ENCODE peak calls at places on chromosomes 5 and 9, in four cellular contexts. One of them, this sample, is unnamed.

GRCh38 chr9:133584559-133585476 is 24.4 kb downstream of the FAM163B start:
- DNase-seq in K562: no peak
- DNase-seq in breast epithelium: no peak
- DNase-seq in stomach: no peak
- DNase-seq in this sample: no peak

GRCh38 chr9:74497750-74498615 is 848 bp downstream of the RORB start:
- DNase-seq in K562: no peak
- DNase-seq in breast epithelium: no peak
- DNase-seq in stomach: no peak
- DNase-seq in this sample: no peak

GRCh38 chr5:2894347-2895135 is 143.1 kb upstream of the IRX2 start:
- DNase-seq in K562: no peak
- DNase-seq in breast epithelium: no peak
- DNase-seq in stomach: no peak
- DNase-seq in this sample: no peak

GRCh38 chr5:177091232-177091631 is 4.5 kb downstream of the FGFR4 start:
- DNase-seq in K562: no peak
- DNase-seq in breast epithelium: no peak
- DNase-seq in stomach: no peak
- DNase-seq in this sample: no peak

GRCh38 chr5:10691826-10692785 is 68.9 kb downstream of the DAP start:
- DNase-seq in K562: no peak
- DNase-seq in breast epithelium: no peak
- DNase-seq in stomach: no peak
- DNase-seq in this sample: no peak

GRCh38 chr5:140145818-140146522 is 20.2 kb downstream of the IGIP start:
- DNase-seq in K562: peak
- DNase-seq in breast epithelium: peak
- DNase-seq in stomach: peak
- DNase-seq in this sample: no peak

GRCh38 chr5:123367739-123368138 is 55.5 kb downstream of the CEP120 start:
- DNase-seq in K562: no peak
- DNase-seq in breast epithelium: no peak
- DNase-seq in stomach: no peak
- DNase-seq in this sample: no peak

GRCh38 chr5:135246923-135247795 is 151.9 kb downstream of the MACROH2A1 start:
- DNase-seq in K562: peak
- DNase-seq in breast epithelium: no peak
- DNase-seq in stomach: peak
- DNase-seq in this sample: peak

GRCh38 chr5:115415143-115415491 is 118.7 kb upstream of the CCDC112 start:
- DNase-seq in K562: no peak
- DNase-seq in breast epithelium: no peak
- DNase-seq in stomach: peak
- DNase-seq in this sample: peak

GRCh38 chr9:20620658-20621552 is 1.4 kb downstream of the MLLT3 start:
- DNase-seq in K562: no peak
- DNase-seq in breast epithelium: peak
- DNase-seq in stomach: peak
- DNase-seq in this sample: no peak

GRCh38 chr5:68817696-68818695 is 275.8 kb upstream of the SLC30A5 start:
- DNase-seq in K562: no peak
- DNase-seq in breast epithelium: no peak
- DNase-seq in stomach: no peak
- DNase-seq in this sample: no peak

GRCh38 chr5:179878222-179879002 is 19.8 kb upstream of the MRNIP start:
- DNase-seq in K562: no peak
- DNase-seq in breast epithelium: peak
- DNase-seq in stomach: no peak
- DNase-seq in this sample: peak

GRCh38 chr5:62948294-62948693 is 369.7 kb downstream of the LRRC70 start:
- DNase-seq in K562: no peak
- DNase-seq in breast epithelium: no peak
- DNase-seq in stomach: no peak
- DNase-seq in this sample: no peak

GRCh38 chr9:24587883-24588282 is 42.2 kb upstream of the IZUMO3 start:
- DNase-seq in K562: no peak
- DNase-seq in breast epithelium: no peak
- DNase-seq in stomach: no peak
- DNase-seq in this sample: no peak

GRCh38 chr5:74866653-74867162 is 521 bp upstream of the FAM169A start:
- DNase-seq in K562: no peak
- DNase-seq in breast epithelium: no peak
- DNase-seq in stomach: no peak
- DNase-seq in this sample: no peak

GRCh38 chr5:137414112-137414511 is 85.0 kb downstream of the SPOCK1 start:
- DNase-seq in K562: no peak
- DNase-seq in breast epithelium: no peak
- DNase-seq in stomach: no peak
- DNase-seq in this sample: no peak

GRCh38 chr9:105132576-105132975 is 111.9 kb upstream of the SLC44A1 start:
- DNase-seq in K562: no peak
- DNase-seq in breast epithelium: no peak
- DNase-seq in stomach: no peak
- DNase-seq in this sample: peak

GRCh38 chr5:74199436-74200210 is 440.9 kb downstream of the ENC1 start:
- DNase-seq in K562: no peak
- DNase-seq in breast epithelium: no peak
- DNase-seq in stomach: no peak
- DNase-seq in this sample: no peak

GRCh38 chr5:78467744-78468357 is 107.4 kb downstream of the SCAMP1 start:
- DNase-seq in K562: peak
- DNase-seq in breast epithelium: no peak
- DNase-seq in stomach: no peak
- DNase-seq in this sample: peak

GRCh38 chr5:154755361-154756202 is at the start of gene LARP1:
- DNase-seq in K562: no peak
- DNase-seq in breast epithelium: no peak
- DNase-seq in stomach: peak
- DNase-seq in this sample: peak

GRCh38 chr5:55415071-55415470 is 107.3 kb downstream of the MTREX start:
- DNase-seq in K562: no peak
- DNase-seq in breast epithelium: no peak
- DNase-seq in stomach: no peak
- DNase-seq in this sample: no peak

GRCh38 chr5:55724276-55724675 is 12.2 kb upstream of the SLC38A9 start:
- DNase-seq in K562: no peak
- DNase-seq in breast epithelium: no peak
- DNase-seq in stomach: no peak
- DNase-seq in this sample: no peak

GRCh38 chr9:20524776-20525175 is 97.5 kb downstream of the MLLT3 start:
- DNase-seq in K562: no peak
- DNase-seq in breast epithelium: no peak
- DNase-seq in stomach: no peak
- DNase-seq in this sample: no peak

GRCh38 chr5:146965781-146966659 is 87.5 kb upstream of the PPP2R2B start:
- DNase-seq in K562: peak
- DNase-seq in breast epithelium: no peak
- DNase-seq in stomach: peak
- DNase-seq in this sample: peak

GRCh38 chr5:157914389-157914788 is 55.4 kb upstream of the CLINT1 start:
- DNase-seq in K562: no peak
- DNase-seq in breast epithelium: no peak
- DNase-seq in stomach: no peak
- DNase-seq in this sample: no peak

GRCh38 chr9:551986-552930 is 289.2 kb upstream of the DMRT1 start:
- DNase-seq in K562: no peak
- DNase-seq in breast epithelium: no peak
- DNase-seq in stomach: no peak
- DNase-seq in this sample: no peak

GRCh38 chr9:130664191-130665028 is at the start of gene PRDM12:
- DNase-seq in K562: no peak
- DNase-seq in breast epithelium: no peak
- DNase-seq in stomach: no peak
- DNase-seq in this sample: no peak

GRCh38 chr5:122415481-122416120 is 103.6 kb downstream of the SNCAIP start:
- DNase-seq in K562: peak
- DNase-seq in breast epithelium: no peak
- DNase-seq in stomach: peak
- DNase-seq in this sample: peak

GRCh38 chr5:175746851-175747250 is 89.0 kb downstream of the HRH2 start:
- DNase-seq in K562: no peak
- DNase-seq in breast epithelium: no peak
- DNase-seq in stomach: no peak
- DNase-seq in this sample: peak

GRCh38 chr9:114387678-114388431 is at the start of gene AKNA:
- DNase-seq in K562: no peak
- DNase-seq in breast epithelium: peak
- DNase-seq in stomach: peak
- DNase-seq in this sample: no peak
- TF ChIP-seq POLR2A in K562: no peak
- TF ChIP-seq POLR2A in breast epithelium: peak
- TF ChIP-seq POLR2A in stomach: no peak
- TF ChIP-seq POLR2A in this sample: no peak

GRCh38 chr5:33143405-33144123 is 297.2 kb upstream of the TARS1 start:
- DNase-seq in K562: no peak
- DNase-seq in breast epithelium: no peak
- DNase-seq in stomach: no peak
- DNase-seq in this sample: no peak
- TF ChIP-seq POLR2A in K562: no peak
- TF ChIP-seq POLR2A in breast epithelium: no peak
- TF ChIP-seq POLR2A in stomach: no peak
- TF ChIP-seq POLR2A in this sample: no peak

GRCh38 chr5:39364367-39364766 is at the start of gene C9:
- DNase-seq in K562: no peak
- DNase-seq in breast epithelium: no peak
- DNase-seq in stomach: no peak
- DNase-seq in this sample: no peak
- TF ChIP-seq POLR2A in K562: no peak
- TF ChIP-seq POLR2A in breast epithelium: no peak
- TF ChIP-seq POLR2A in stomach: no peak
- TF ChIP-seq POLR2A in this sample: no peak

DNA sequence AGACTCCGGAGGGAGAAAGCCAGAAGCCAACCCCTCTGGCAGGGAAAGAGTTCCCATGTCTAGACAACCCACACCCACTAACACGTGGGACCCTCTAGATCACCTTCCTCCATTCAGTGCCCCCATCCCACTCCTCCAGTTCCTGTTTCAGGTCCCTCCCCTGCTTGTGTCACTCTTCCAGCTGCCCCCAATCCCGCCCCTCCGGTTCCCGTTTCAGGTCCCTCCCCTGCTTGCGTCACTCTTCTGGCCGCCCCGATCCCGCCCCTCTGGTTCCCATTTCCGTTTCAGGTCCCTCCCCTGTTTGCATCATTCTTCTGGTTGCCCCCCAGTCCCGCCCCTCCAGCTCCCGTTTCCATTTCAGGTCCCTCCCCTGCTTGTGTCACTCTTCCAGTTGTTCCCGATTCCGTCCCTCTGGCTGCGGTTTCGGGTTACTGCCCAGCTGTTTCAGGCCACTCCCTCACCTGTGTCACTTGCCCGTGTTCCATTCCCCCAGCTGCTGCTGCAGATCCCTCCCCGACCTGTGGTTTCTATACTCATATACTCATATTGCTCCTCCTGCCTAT is 64.8 kb upstream of the RANBP6 start:
- DNase-seq in K562: peak
- DNase-seq in breast epithelium: peak
- DNase-seq in stomach: peak
- DNase-seq in this sample: peak
- TF ChIP-seq POLR2A in K562: peak
- TF ChIP-seq POLR2A in breast epithelium: no peak
- TF ChIP-seq POLR2A in stomach: no peak
- TF ChIP-seq POLR2A in this sample: no peak

DNA sequence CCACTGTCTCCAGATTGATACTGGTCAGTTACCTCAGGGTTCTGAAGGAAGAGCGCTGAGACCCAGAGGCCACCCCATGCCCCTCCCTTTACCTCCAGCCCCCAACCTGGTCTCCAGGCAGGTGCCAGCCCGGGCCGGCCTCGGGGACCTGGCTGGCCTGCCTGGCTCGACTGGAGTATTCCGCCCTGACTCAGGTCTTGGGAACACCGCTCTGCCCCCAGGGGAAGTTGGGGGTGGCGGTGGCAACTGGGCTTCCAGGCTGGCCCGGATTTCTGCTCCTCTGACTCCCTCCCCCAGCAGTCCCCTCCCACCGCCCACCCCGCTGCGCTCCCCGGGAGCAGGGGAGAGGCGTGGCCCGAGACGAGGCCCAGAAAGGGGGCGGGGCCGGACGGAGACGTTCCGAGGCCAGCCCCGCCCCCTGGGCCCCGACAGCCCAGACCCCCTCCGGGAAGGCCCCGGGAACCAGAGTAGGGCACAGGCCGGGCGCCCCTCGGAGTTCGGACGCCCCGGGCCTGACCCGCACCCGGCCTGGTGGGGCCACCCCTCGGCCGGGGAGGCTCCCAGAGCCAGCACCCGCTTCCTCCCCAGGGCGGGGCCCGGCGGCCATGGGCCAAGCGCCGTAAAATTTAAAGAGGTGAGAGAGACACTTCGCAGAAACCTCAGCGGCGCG is 82.5 kb upstream of the ZBTB43 start:
- DNase-seq in K562: peak
- DNase-seq in breast epithelium: peak
- DNase-seq in stomach: peak
- DNase-seq in this sample: peak
- TF ChIP-seq POLR2A in K562: no peak
- TF ChIP-seq POLR2A in breast epithelium: peak
- TF ChIP-seq POLR2A in stomach: no peak
- TF ChIP-seq POLR2A in this sample: no peak

DNA sequence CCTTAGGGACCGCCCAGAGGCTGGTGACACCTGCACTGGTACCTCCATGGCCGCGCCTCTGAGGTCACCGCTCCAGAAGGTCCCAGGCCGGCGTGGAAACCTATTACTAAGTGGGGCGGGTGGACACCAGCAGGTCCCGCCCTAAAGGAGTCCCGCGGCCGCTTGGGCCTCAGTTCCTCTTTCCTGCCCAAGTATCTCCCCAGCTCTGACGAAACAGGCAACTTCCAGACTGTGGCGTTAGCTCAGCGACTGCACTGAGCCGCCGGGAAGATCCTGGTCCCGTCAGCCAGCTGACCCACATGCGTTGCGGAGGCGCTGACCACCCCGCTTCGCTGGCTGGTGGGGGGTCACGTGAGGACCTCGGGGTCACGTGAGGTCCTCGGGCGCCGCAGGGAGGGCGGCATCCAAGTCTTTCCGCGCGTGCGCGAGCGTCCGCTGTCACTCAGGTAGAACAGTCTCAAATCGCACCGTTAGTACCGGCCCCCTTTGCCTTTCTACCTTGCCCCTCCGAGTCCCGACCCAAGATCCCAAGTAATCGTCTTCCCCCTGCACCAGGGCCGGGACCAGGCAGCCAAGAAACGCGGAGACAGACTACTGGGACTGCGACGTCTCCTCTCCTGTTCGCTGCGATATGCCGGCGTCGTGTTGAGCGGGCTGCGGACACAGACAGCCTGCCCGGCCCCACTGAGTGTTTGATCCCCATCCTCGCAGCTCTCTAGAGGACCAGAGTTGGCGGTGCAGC is 53.7 kb upstream of the KDM4C start:
- DNase-seq in K562: no peak
- DNase-seq in breast epithelium: peak
- DNase-seq in stomach: peak
- DNase-seq in this sample: no peak
- TF ChIP-seq POLR2A in K562: no peak
- TF ChIP-seq POLR2A in breast epithelium: peak
- TF ChIP-seq POLR2A in stomach: no peak
- TF ChIP-seq POLR2A in this sample: no peak

This sample was measured in H54.